ENCODE peak calls at places on chromosomes 13 and 19, in five cellular contexts. R is suprapubic skin, W is fibroblast of mammary gland, Z is astrocyte of the spinal cord, U is breast epithelium. P is an unnamed sample.

GRCh38 chr19:35712910-35713845 is 4.6 kb upstream of the KMT2B start:
- DNase-seq in R (no peak), W (peak), Z (no peak), U (no peak), P (peak)

GRCh38 chr13:110811008-110811720 is 97.7 kb downstream of the ING1 start:
- DNase-seq in R (no peak), W (no peak), Z (no peak), U (no peak), P (no peak)

GRCh38 chr13:41017153-41017552 is 2.0 kb downstream of the ELF1 start:
- DNase-seq in R (no peak), W (no peak), Z (no peak), U (peak), P (no peak)

GRCh38 chr19:39333507-39333906 is 2.3 kb downstream of the GMFG start:
- DNase-seq in R (no peak), W (no peak), Z (no peak), U (no peak), P (no peak)

GRCh38 chr13:96075953-96076543 is 13.9 kb upstream of the HS6ST3 start:
- DNase-seq in R (no peak), W (peak), Z (peak), U (no peak), P (no peak)

GRCh38 chr19:55549500-55550320 is 4.4 kb upstream of the SBK3 start:
- DNase-seq in R (no peak), W (peak), Z (peak), U (no peak), P (no peak)

GRCh38 chr19:48491793-48492123 is 19.9 kb downstream of the LMTK3 start:
- DNase-seq in R (no peak), W (no peak), Z (no peak), U (no peak), P (no peak)

GRCh38 chr13:75365724-75366173 is 116.2 kb downstream of the TBC1D4 start:
- DNase-seq in R (no peak), W (peak), Z (peak), U (no peak), P (peak)

GRCh38 chr13:99605417-99606321 is 104.4 kb downstream of the TM9SF2 start:
- DNase-seq in R (no peak), W (peak), Z (no peak), U (no peak), P (peak)

GRCh38 chr13:22252281-22252830 is 581.5 kb downstream of the FGF9 start:
- DNase-seq in R (no peak), W (no peak), Z (no peak), U (no peak), P (no peak)

GRCh38 chr13:22253107-22253506 is 582.2 kb downstream of the FGF9 start:
- DNase-seq in R (no peak), W (no peak), Z (no peak), U (no peak), P (no peak)

GRCh38 chr13:22256111-22256639 is 585.3 kb downstream of the FGF9 start:
- DNase-seq in R (no peak), W (no peak), Z (no peak), U (no peak), P (no peak)
- TF ChIP-seq CTCF in R (no peak), W (no peak), Z (no peak), U (no peak), P (peak)

GRCh38 chr19:15453906-15454305 is 4.2 kb upstream of the WIZ start:
- DNase-seq in R (no peak), W (no peak), Z (no peak), U (no peak), P (no peak)

GRCh38 chr19:15452111-15453047 is 2.6 kb upstream of the WIZ start:
- DNase-seq in R (peak), W (peak), Z (peak), U (peak), P (no peak)

GRCh38 chr19:15454371-15454800 is 4.6 kb upstream of the WIZ start:
- DNase-seq in R (no peak), W (no peak), Z (no peak), U (no peak), P (no peak)

GRCh38 chr19:15450528-15450890 is 753 bp upstream of the WIZ start:
- DNase-seq in R (no peak), W (no peak), Z (no peak), U (no peak), P (no peak)

GRCh38 chr19:15453091-15453498 is 3.3 kb upstream of the WIZ start:
- DNase-seq in R (no peak), W (no peak), Z (no peak), U (no peak), P (no peak)
- TF ChIP-seq CTCF in R (no peak), W (no peak), Z (no peak), U (peak), P (no peak)

GRCh38 chr19:2625434-2625833 is 77.1 kb downstream of the GNG7 start:
- DNase-seq in R (no peak), W (no peak), Z (no peak), U (no peak), P (no peak)

GRCh38 chr19:2623743-2624142 is 78.8 kb downstream of the GNG7 start:
- DNase-seq in R (no peak), W (no peak), Z (no peak), U (no peak), P (no peak)

GRCh38 chr19:2627319-2627829 is 75.1 kb downstream of the GNG7 start:
- DNase-seq in R (no peak), W (peak), Z (peak), U (peak), P (no peak)

GRCh38 chr19:2627855-2628254 is 74.6 kb downstream of the GNG7 start:
- DNase-seq in R (no peak), W (peak), Z (no peak), U (no peak), P (no peak)

DNA sequence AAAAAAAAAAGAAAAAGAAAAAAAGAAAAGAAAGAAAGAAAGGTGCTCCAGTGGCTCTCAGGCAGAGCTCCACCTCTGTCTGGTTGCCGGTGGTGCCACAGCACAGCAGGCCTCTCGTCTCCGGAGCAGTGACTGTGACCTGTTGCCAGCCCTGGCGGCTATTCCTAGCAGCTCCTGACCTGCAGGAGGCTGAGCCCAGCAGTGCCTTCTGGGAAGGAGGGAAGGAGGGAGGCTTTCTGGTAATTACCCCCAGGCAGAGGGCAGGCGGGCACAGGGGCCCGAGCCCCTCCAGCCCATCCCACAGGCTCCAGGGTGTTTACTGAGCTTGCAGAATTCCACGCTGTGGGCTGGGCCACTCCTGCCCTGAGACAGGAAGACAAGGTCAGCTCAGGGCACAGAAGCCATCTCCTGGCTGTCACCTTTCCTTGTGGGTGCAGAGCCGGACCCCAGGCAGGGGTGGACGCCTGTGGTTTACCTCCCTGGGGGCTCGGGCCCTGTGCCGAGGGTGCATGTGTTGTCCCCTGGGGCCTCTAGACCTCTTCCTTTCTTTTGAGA is 77.9 kb downstream of the GNG7 start:
- DNase-seq in R (no peak), W (no peak), Z (no peak), U (peak), P (no peak)
- TF ChIP-seq CTCF in R (no peak), W (no peak), Z (no peak), U (peak), P (peak)

GRCh38 chr19:7904074-7905020 is 670 bp downstream of the MAP2K7 start:
- DNase-seq in R (no peak), W (no peak), Z (peak), U (peak), P (peak)
- TF ChIP-seq CTCF in R (no peak), W (no peak), Z (no peak), U (no peak), P (no peak)

GRCh38 chr19:19662866-19663291 is 597 bp downstream of the ATP13A1 start:
- DNase-seq in R (peak), W (peak), Z (no peak), U (no peak), P (no peak)

GRCh38 chr19:19659646-19660245 is 3.7 kb downstream of the ATP13A1 start:
- DNase-seq in R (no peak), W (no peak), Z (no peak), U (no peak), P (no peak)

GRCh38 chr19:19662344-19662743 is 1.1 kb downstream of the ATP13A1 start:
- DNase-seq in R (no peak), W (no peak), Z (no peak), U (no peak), P (no peak)

GRCh38 chr19:19661675-19662251 is 1.7 kb downstream of the ATP13A1 start:
- DNase-seq in R (no peak), W (no peak), Z (no peak), U (no peak), P (peak)

GRCh38 chr19:19661141-19661674 is 2.3 kb downstream of the ATP13A1 start:
- DNase-seq in R (no peak), W (no peak), Z (no peak), U (no peak), P (no peak)
- TF ChIP-seq CTCF in R (no peak), W (no peak), Z (no peak), U (no peak), P (no peak)

GRCh38 chr19:4980838-4981680 is 12.1 kb downstream of the KDM4B start:
- DNase-seq in R (no peak), W (no peak), Z (no peak), U (no peak), P (no peak)
- TF ChIP-seq CTCF in R (no peak), W (no peak), Z (no peak), U (no peak), P (no peak)

GRCh38 chr13:32790731-32791130 is 204.5 kb downstream of the PDS5B start:
- DNase-seq in R (no peak), W (peak), Z (no peak), U (no peak), P (no peak)
- TF ChIP-seq CTCF in R (no peak), W (no peak), Z (no peak), U (no peak), P (no peak)

P was measured in GM13977.